ENCODE peak calls at places on chromosomes 3 and 15, in eight cellular contexts. H is HuH-7; N is stimulated activated CD4-positive, alpha-beta T cell treated with anti-CD3 and anti-CD28 coated beads, Interleukin-1b, Interleukin-23, amount 100 ng/mL, for 48 hours; Z is AG08395; G is kidney; A is iris pigment epithelial cell; Y is T-helper 17 cell; M is sigmoid colon. D is an unnamed sample.

GRCh38 chr3:169694117-169694516 is 30.6 kb upstream of the MECOM start:
- DNase-seq in H (no peak), N (no peak), Z (no peak), G (no peak), A (peak; percentile 12), Y (no peak), M (no peak), D (no peak)

GRCh38 chr15:81297147-81297572 is 26.8 kb downstream of the STARD5 start:
- DNase-seq in H (no peak), N (no peak), Z (peak; percentile 76), G (no peak), A (peak; percentile 26), Y (no peak), M (no peak), D (no peak)

GRCh38 chr15:63497642-63498100 is 6.7 kb upstream of the USP3 start:
- DNase-seq in H (no peak), N (peak; percentile 54), Z (no peak), G (no peak), A (peak; percentile 65), Y (peak; percentile 55), M (no peak), D (peak; percentile 86)

GRCh38 chr3:129482721-129483120 is 42.7 kb downstream of the IFT122 start:
- DNase-seq in H (no peak), N (no peak), Z (no peak), G (no peak), A (no peak), Y (no peak), M (no peak), D (no peak)

GRCh38 chr3:140128217-140129137 is 193.5 kb downstream of the CLSTN2 start:
- DNase-seq in H (peak; percentile 15), N (no peak), Z (peak; percentile 7), G (no peak), A (peak; percentile 10), Y (no peak), M (no peak), D (no peak)

GRCh38 chr15:61527836-61528589 is 298.9 kb upstream of the RORA start:
- DNase-seq in H (no peak), N (no peak), Z (no peak), G (no peak), A (no peak), Y (no peak), M (no peak), D (no peak)

GRCh38 chr3:64799606-64800005 is 111.8 kb upstream of the ADAMTS9 start:
- DNase-seq in H (no peak), N (no peak), Z (no peak), G (no peak), A (no peak), Y (no peak), M (no peak), D (no peak)

GRCh38 chr3:159640220-159640619 is 348.4 kb upstream of the IL12A start:
- DNase-seq in H (no peak), N (no peak), Z (no peak), G (no peak), A (no peak), Y (no peak), M (no peak), D (no peak)

GRCh38 chr3:179452166-179452544 is 885 bp upstream of the GNB4 start:
- DNase-seq in H (no peak), N (no peak), Z (peak; percentile 44), G (no peak), A (peak; percentile 84), Y (no peak), M (no peak), D (no peak)

D was measured in SIG-M5.